ENCODE peak calls at places on chromosome 10, in four cellular contexts. One of them, this sample, is unnamed.

GRCh38 chr10:132832186-132832983 is 46.4 kb upstream of the NKX6-2 start:
- DNase-seq in GM23248: no peak
- DNase-seq in tibial nerve: no peak
- DNase-seq in endothelial cell of umbilical vein: no peak
- DNase-seq in this sample: no peak

GRCh38 chr10:32000937-32001336 is 55.3 kb downstream of the KIF5B start:
- DNase-seq in tibial nerve: no peak
- DNase-seq in endothelial cell of umbilical vein: no peak
- DNase-seq in GM23248: peak; percentile 27
- DNase-seq in this sample: no peak

GRCh38 chr10:23338886-23339285 is 5.7 kb downstream of the C10orf67 start:
- DNase-seq in endothelial cell of umbilical vein: no peak
- DNase-seq in tibial nerve: no peak
- DNase-seq in GM23248: peak; percentile 59
- DNase-seq in this sample: no peak

GRCh38 chr10:86599041-86599440 is 55.3 kb upstream of the OPN4 start:
- DNase-seq in GM23248: no peak
- DNase-seq in tibial nerve: no peak
- DNase-seq in endothelial cell of umbilical vein: no peak
- DNase-seq in this sample: no peak

GRCh38 chr10:43193496-43194080 is 55.3 kb downstream of the CSGALNACT2 start:
- DNase-seq in tibial nerve: no peak
- DNase-seq in endothelial cell of umbilical vein: no peak
- DNase-seq in GM23248: no peak
- DNase-seq in this sample: peak; percentile 17

GRCh38 chr10:62095341-62096071 is 173.1 kb downstream of the RTKN2 start:
- DNase-seq in GM23248: peak; percentile 75
- DNase-seq in tibial nerve: no peak
- DNase-seq in endothelial cell of umbilical vein: peak; percentile 86
- DNase-seq in this sample: no peak

GRCh38 chr10:120456626-120457430 is at the start of gene PLPP4:
- DNase-seq in GM23248: peak; percentile 79
- DNase-seq in endothelial cell of umbilical vein: peak; percentile 72
- DNase-seq in tibial nerve: no peak
- DNase-seq in this sample: no peak

GRCh38 chr10:70255329-70256299 is 22.4 kb upstream of the PPA1 start:
- DNase-seq in GM23248: peak; percentile 15
- DNase-seq in endothelial cell of umbilical vein: peak; percentile 45
- DNase-seq in tibial nerve: no peak
- DNase-seq in this sample: peak; percentile 82

GRCh38 chr10:86030312-86030711 is 336.3 kb downstream of the GRID1 start:
- DNase-seq in tibial nerve: no peak
- DNase-seq in endothelial cell of umbilical vein: no peak
- DNase-seq in GM23248: no peak
- DNase-seq in this sample: no peak

GRCh38 chr10:100730739-100731602 is 14.4 kb upstream of the PAX2 start:
- DNase-seq in GM23248: peak; percentile 58
- DNase-seq in tibial nerve: no peak
- DNase-seq in endothelial cell of umbilical vein: no peak
- DNase-seq in this sample: no peak

GRCh38 chr10:84191106-84191505 is 3.2 kb upstream of the CDHR1 start:
- DNase-seq in GM23248: no peak
- DNase-seq in endothelial cell of umbilical vein: no peak
- DNase-seq in tibial nerve: no peak
- DNase-seq in this sample: no peak

GRCh38 chr10:74103560-74104248 is 46.9 kb downstream of the AP3M1 start:
- DNase-seq in tibial nerve: no peak
- DNase-seq in GM23248: peak; percentile 59
- DNase-seq in endothelial cell of umbilical vein: peak; percentile 37
- DNase-seq in this sample: no peak

GRCh38 chr10:117439243-117439912 is 64.1 kb upstream of the PDZD8 start:
- DNase-seq in GM23248: peak; percentile 99
- DNase-seq in endothelial cell of umbilical vein: no peak
- DNase-seq in tibial nerve: peak; percentile 67
- DNase-seq in this sample: no peak

GRCh38 chr10:59176241-59177030 is at the start of gene PHYHIPL:
- DNase-seq in GM23248: peak; percentile 23
- DNase-seq in endothelial cell of umbilical vein: no peak
- DNase-seq in tibial nerve: no peak
- DNase-seq in this sample: peak; percentile 69

GRCh38 chr10:93566435-93567276 is at the start of gene FFAR4:
- DNase-seq in tibial nerve: no peak
- DNase-seq in endothelial cell of umbilical vein: no peak
- DNase-seq in GM23248: peak; percentile 6
- DNase-seq in this sample: peak; percentile 58

GRCh38 chr10:14727389-14727918 is 47.2 kb downstream of the FAM107B start:
- DNase-seq in tibial nerve: no peak
- DNase-seq in endothelial cell of umbilical vein: no peak
- DNase-seq in GM23248: no peak
- DNase-seq in this sample: no peak

GRCh38 chr10:116038259-116038658 is 234.7 kb downstream of the GFRA1 start:
- DNase-seq in tibial nerve: peak; percentile 73
- DNase-seq in GM23248: peak; percentile 69
- DNase-seq in endothelial cell of umbilical vein: no peak
- DNase-seq in this sample: no peak

GRCh38 chr10:69324583-69324982 is 46.3 kb downstream of the HK1 start:
- DNase-seq in endothelial cell of umbilical vein: no peak
- DNase-seq in tibial nerve: no peak
- DNase-seq in GM23248: no peak
- DNase-seq in this sample: no peak

GRCh38 chr10:131141645-131142445 is 169.7 kb downstream of the TCERG1L start:
- DNase-seq in endothelial cell of umbilical vein: no peak
- DNase-seq in tibial nerve: no peak
- DNase-seq in GM23248: no peak
- DNase-seq in this sample: no peak

GRCh38 chr10:119786117-119786769 is 60.4 kb downstream of the INPP5F start:
- DNase-seq in GM23248: no peak
- DNase-seq in tibial nerve: no peak
- DNase-seq in endothelial cell of umbilical vein: no peak
- DNase-seq in this sample: no peak

GRCh38 chr10:133249975-133250754 is 12.5 kb downstream of the VENTX start:
- DNase-seq in GM23248: no peak
- DNase-seq in tibial nerve: no peak
- DNase-seq in endothelial cell of umbilical vein: no peak
- DNase-seq in this sample: no peak

GRCh38 chr10:44975487-44976331 is 2.9 kb downstream of the DEPP1 start:
- DNase-seq in GM23248: peak; percentile 52
- DNase-seq in endothelial cell of umbilical vein: peak; percentile 96
- DNase-seq in tibial nerve: peak; percentile 73
- DNase-seq in this sample: no peak

GRCh38 chr10:79468015-79468560 is 22.7 kb upstream of the ZCCHC24 start:
- DNase-seq in GM23248: no peak
- DNase-seq in tibial nerve: no peak
- DNase-seq in endothelial cell of umbilical vein: no peak
- DNase-seq in this sample: no peak

GRCh38 chr10:132899054-132899750 is 43.2 kb downstream of the CFAP46 start:
- DNase-seq in endothelial cell of umbilical vein: no peak
- DNase-seq in GM23248: no peak
- DNase-seq in tibial nerve: no peak
- DNase-seq in this sample: peak; percentile 69

GRCh38 chr10:11170993-11171416 is 153.3 kb downstream of the CELF2 start:
- DNase-seq in GM23248: no peak
- DNase-seq in endothelial cell of umbilical vein: peak; percentile 47
- DNase-seq in tibial nerve: no peak
- DNase-seq in this sample: no peak
- H3K4me3 ChIP-seq in GM23248: no peak overlapping the region
- H3K4me3 ChIP-seq in endothelial cell of umbilical vein: no peak overlapping the region
- H3K4me3 ChIP-seq in tibial nerve: no peak overlapping the region
- H3K4me3 ChIP-seq in this sample: peak overlapping the region; percentile 57

GRCh38 chr10:71309919-71310318 is 9.1 kb upstream of the SLC29A3 start:
- DNase-seq in endothelial cell of umbilical vein: no peak
- DNase-seq in tibial nerve: no peak
- DNase-seq in GM23248: no peak
- DNase-seq in this sample: no peak
- H3K27ac ChIP-seq in endothelial cell of umbilical vein: no peak overlapping the region
- H3K27ac ChIP-seq in tibial nerve: no peak overlapping the region
- H3K27ac ChIP-seq in GM23248: no peak overlapping the region
- H3K27ac ChIP-seq in this sample: no peak overlapping the region

GRCh38 chr10:47299611-47299988 is 397 bp upstream of the GDF10 start:
- DNase-seq in tibial nerve: no peak
- DNase-seq in endothelial cell of umbilical vein: no peak
- DNase-seq in GM23248: no peak
- DNase-seq in this sample: no peak
- H3K4me3 ChIP-seq in tibial nerve: peak overlapping the region; percentile 37
- H3K4me3 ChIP-seq in endothelial cell of umbilical vein: no peak overlapping the region
- H3K4me3 ChIP-seq in GM23248: no peak overlapping the region
- H3K4me3 ChIP-seq in this sample: peak overlapping the region; percentile 37

GRCh38 chr10:28995497-28995896 is 293.4 kb upstream of the LYZL1 start:
- DNase-seq in GM23248: no peak
- DNase-seq in tibial nerve: no peak
- DNase-seq in endothelial cell of umbilical vein: no peak
- DNase-seq in this sample: no peak
- H3K27ac ChIP-seq in GM23248: no peak overlapping the region
- H3K27ac ChIP-seq in tibial nerve: no peak overlapping the region
- H3K27ac ChIP-seq in endothelial cell of umbilical vein: no peak overlapping the region
- H3K27ac ChIP-seq in this sample: no peak overlapping the region

GRCh38 chr10:25682203-25682950 is 251.7 kb upstream of the MYO3A start:
- DNase-seq in GM23248: peak; percentile 58
- DNase-seq in endothelial cell of umbilical vein: peak; percentile 20
- DNase-seq in tibial nerve: no peak
- DNase-seq in this sample: no peak
- H3K4me3 ChIP-seq in GM23248: peak overlapping the region; percentile 48
- H3K4me3 ChIP-seq in endothelial cell of umbilical vein: no peak overlapping the region
- H3K4me3 ChIP-seq in tibial nerve: no peak overlapping the region
- H3K4me3 ChIP-seq in this sample: no peak overlapping the region

This sample was measured in upper lobe of left lung.